ENCODE peak calls at places on chromosomes 11 and 22, in six cellular contexts. H is stimulated activated CD4-positive, alpha-beta T cell treated with anti-CD3 and anti-CD28 coated beads, Interleukin-2, amount 100 ng/mL, for 24 hours; X is brain microvascular endothelial cell; W is RWPE1; A is GM13977; J is AG08396. Y is an unnamed sample.

GRCh38 chr22:50084085-50084484 is 1.1 kb downstream of the MLC1 start:
- DNase-seq in H (no peak), X (no peak), W (no peak), A (no peak), J (no peak), Y (no peak)

GRCh38 chr11:81497202-81497804 is 1236.4 kb downstream of the FAM181B start:
- DNase-seq in H (no peak), X (peak; percentile 55), W (peak; percentile 30), A (peak; percentile 13), J (peak; percentile 13), Y (no peak)

GRCh38 chr22:50190182-50190951 is 4.7 kb downstream of the TRABD start:
- DNase-seq in H (peak; percentile 73), X (no peak), W (peak; percentile 62), A (peak; percentile 89), J (peak; percentile 77), Y (peak; percentile 76)

GRCh38 chr22:25403752-25404471 is 160.6 kb upstream of the GRK3 start:
- DNase-seq in H (no peak), X (no peak), W (peak; percentile 24), A (peak; percentile 62), J (peak; percentile 43), Y (no peak)

GRCh38 chr22:46126853-46127385 is 23.4 kb upstream of the PPARA start:
- DNase-seq in H (no peak), X (no peak), W (no peak), A (no peak), J (no peak), Y (no peak)

GRCh38 chr11:93515438-93515837 is 27.8 kb downstream of the SMCO4 start:
- DNase-seq in H (no peak), X (no peak), W (no peak), A (no peak), J (no peak), Y (no peak)

GRCh38 chr11:123438191-123438627 is 8.1 kb downstream of the GRAMD1B start:
- DNase-seq in H (no peak), X (no peak), W (no peak), A (no peak), J (no peak), Y (no peak)

GRCh38 chr11:106989056-106989455 is 29.2 kb downstream of the GUCY1A2 start:
- DNase-seq in H (no peak), X (no peak), W (no peak), A (no peak), J (no peak), Y (no peak)

GRCh38 chr22:45007946-45008852 is 1.6 kb downstream of the PHF21B start:
- DNase-seq in H (no peak), X (no peak), W (no peak), A (peak; percentile 54), J (no peak), Y (no peak)

GRCh38 chr11:102680945-102681344 is 24.6 kb downstream of the MMP27 start:
- DNase-seq in H (no peak), X (no peak), W (no peak), A (no peak), J (peak; percentile 8), Y (peak; percentile 24)

Y was measured in mucosa of gallbladder.